ENCODE peak calls at places on chromosomes 1 and 21, in six cellular contexts. X is mesendoderm, Y is neuronal stem cell, T is GM23248, O is IMR-90, N is H9. E is an unnamed sample.

GRCh38 chr21:37463083-37463780 is 96.7 kb downstream of the DYRK1A start:
- DNase-seq in X (peak; percentile 61), Y (no peak), T (peak; percentile 79), O (peak; percentile 80), N (no peak), E (peak; percentile 37)

GRCh38 chr1:186155594-186155993 is 219.5 kb downstream of the TPR start:
- DNase-seq in X (peak; percentile 50), Y (no peak), T (peak; percentile 83), O (peak; percentile 80), N (no peak), E (peak; percentile 27)

GRCh38 chr1:109787845-109788605 is 24.3 kb upstream of the EPS8L3 start:
- DNase-seq in X (no peak), Y (no peak), T (no peak), O (no peak), N (peak; percentile 18), E (no peak)

GRCh38 chr1:203538726-203539125 is 44.8 kb downstream of the OPTC start:
- DNase-seq in X (no peak), Y (no peak), T (no peak), O (no peak), N (no peak), E (no peak)

GRCh38 chr21:41564871-41565281 is 56.9 kb upstream of the TMPRSS2 start:
- DNase-seq in X (no peak), Y (no peak), T (peak; percentile 91), O (no peak), N (no peak), E (no peak)

GRCh38 chr1:243525085-243525487 is 269.2 kb downstream of the SDCCAG8 start:
- DNase-seq in X (no peak), Y (no peak), T (peak; percentile 85), O (peak; percentile 87), N (no peak), E (no peak)

GRCh38 chr1:56295949-56296929 is 283.1 kb downstream of the PLPP3 start:
- DNase-seq in X (no peak), Y (no peak), T (no peak), O (no peak), N (no peak), E (no peak)

GRCh38 chr1:7111855-7112254 is 326.6 kb downstream of the CAMTA1 start:
- DNase-seq in X (no peak), Y (no peak), T (no peak), O (no peak), N (no peak), E (no peak)

GRCh38 chr1:91015794-91016550 is 5.9 kb downstream of the ZNF644 start:
- DNase-seq in X (no peak), Y (no peak), T (peak; percentile 24), O (peak; percentile 42), N (no peak), E (no peak)

GRCh38 chr1:163168053-163168452 is 34.7 kb downstream of the RGS5 start:
- DNase-seq in X (peak; percentile 67), Y (no peak), T (peak; percentile 97), O (peak; percentile 96), N (no peak), E (no peak)

GRCh38 chr1:214028569-214028968 is 40.8 kb downstream of the PROX1 start:
- DNase-seq in X (no peak), Y (no peak), T (no peak), O (no peak), N (no peak), E (no peak)

GRCh38 chr1:26126321-26127084 is 14.9 kb downstream of the PDIK1L start:
- DNase-seq in X (peak; percentile 48), Y (no peak), T (no peak), O (peak; percentile 26), N (no peak), E (no peak)

GRCh38 chr1:206685256-206685748 is 597 bp downstream of the MAPKAPK2 start:
- DNase-seq in X (no peak), Y (peak; percentile 36), T (peak; percentile 76), O (peak; percentile 53), N (no peak), E (peak; percentile 68)

GRCh38 chr1:66436378-66437135 is 97.4 kb upstream of the SGIP1 start:
- DNase-seq in X (peak; percentile 47), Y (no peak), T (peak; percentile 94), O (peak; percentile 80), N (no peak), E (no peak)

GRCh38 chr1:170253180-170253579 is 107.4 kb downstream of the NTMT2 start:
- DNase-seq in X (no peak), Y (no peak), T (peak; percentile 78), O (no peak), N (no peak), E (no peak)

GRCh38 chr1:225469051-225469450 is 41.2 kb upstream of the LBR start:
- DNase-seq in X (no peak), Y (no peak), T (no peak), O (no peak), N (peak; percentile 24), E (no peak)

GRCh38 chr1:214402583-214403216 is 121.7 kb downstream of the SMYD2 start:
- DNase-seq in X (no peak), Y (no peak), T (peak; percentile 52), O (peak; percentile 57), N (no peak), E (no peak)

GRCh38 chr1:2279210-2279639 is 51.1 kb downstream of the SKI start:
- DNase-seq in X (peak; percentile 100), Y (peak; percentile 91), T (peak; percentile 70), O (peak; percentile 94), N (peak; percentile 98), E (peak; percentile 91)

GRCh38 chr1:173205146-173206051 is 1.7 kb downstream of the TNFSF4 start:
- DNase-seq in X (no peak), Y (no peak), T (peak; percentile 64), O (peak; percentile 78), N (no peak), E (no peak)

GRCh38 chr1:201229771-201230635 is 39.4 kb downstream of the IGFN1 start:
- DNase-seq in X (peak; percentile 68), Y (no peak), T (peak; percentile 92), O (peak; percentile 71), N (no peak), E (no peak)

GRCh38 chr1:170659404-170660035 is 4.4 kb upstream of the PRRX1 start:
- DNase-seq in X (peak; percentile 17), Y (no peak), T (peak; percentile 58), O (no peak), N (no peak), E (no peak)

GRCh38 chr1:226738995-226739695 is at the start of gene ITPKB:
- DNase-seq in X (peak; percentile 63), Y (no peak), T (peak; percentile 72), O (peak; percentile 65), N (no peak), E (peak; percentile 48)

GRCh38 chr1:150386546-150387080 is 22.7 kb downstream of the RPRD2 start:
- DNase-seq in X (no peak), Y (no peak), T (no peak), O (no peak), N (no peak), E (no peak)

GRCh38 chr1:182756423-182756822 is 33.1 kb upstream of the NPL start:
- DNase-seq in X (no peak), Y (no peak), T (no peak), O (no peak), N (no peak), E (no peak)

GRCh38 chr21:46152939-46153258 is 2.5 kb downstream of the FTCD start:
- DNase-seq in X (no peak), Y (no peak), T (no peak), O (no peak), N (no peak), E (no peak)

GRCh38 chr1:8004803-8005573 is 21.1 kb downstream of the ERRFI1 start:
- DNase-seq in X (peak; percentile 89), Y (no peak), T (peak; percentile 97), O (peak; percentile 98), N (no peak), E (no peak)

GRCh38 chr1:147758379-147759100 is 1.9 kb downstream of the GJA5 start:
- DNase-seq in X (no peak), Y (no peak), T (no peak), O (no peak), N (no peak), E (no peak)

GRCh38 chr21:41766883-41767605 is at the start of gene RIPK4:
- DNase-seq in X (peak; percentile 80), Y (no peak), T (peak; percentile 80), O (peak; percentile 23), N (peak; percentile 89), E (peak; percentile 84)

GRCh38 chr1:94416901-94417701 is 1.1 kb upstream of the ABCD3 start:
- DNase-seq in X (peak; percentile 5), Y (no peak), T (peak; percentile 85), O (peak; percentile 89), N (no peak), E (no peak)

GRCh38 chr1:183841950-183842816 is 37.3 kb downstream of the RGL1 start:
- DNase-seq in X (no peak), Y (no peak), T (peak; percentile 96), O (peak; percentile 97), N (no peak), E (no peak)
- H3K4me2 ChIP-seq in X (no peak overlapping the region), Y (no peak overlapping the region), T (peak overlapping the region; percentile 90), O (peak overlapping the region; percentile 86), N (no peak overlapping the region), E (no peak overlapping the region)

GRCh38 chr1:46128336-46128735 is 4.1 kb downstream of the PIK3R3 start:
- DNase-seq in X (no peak), Y (no peak), T (peak; percentile 40), O (peak; percentile 38), N (no peak), E (no peak)
- H3K4me2 ChIP-seq in X (no peak overlapping the region), Y (no peak overlapping the region), T (no peak overlapping the region), O (no peak overlapping the region), N (no peak overlapping the region), E (peak overlapping the region; percentile 97)

DNA sequence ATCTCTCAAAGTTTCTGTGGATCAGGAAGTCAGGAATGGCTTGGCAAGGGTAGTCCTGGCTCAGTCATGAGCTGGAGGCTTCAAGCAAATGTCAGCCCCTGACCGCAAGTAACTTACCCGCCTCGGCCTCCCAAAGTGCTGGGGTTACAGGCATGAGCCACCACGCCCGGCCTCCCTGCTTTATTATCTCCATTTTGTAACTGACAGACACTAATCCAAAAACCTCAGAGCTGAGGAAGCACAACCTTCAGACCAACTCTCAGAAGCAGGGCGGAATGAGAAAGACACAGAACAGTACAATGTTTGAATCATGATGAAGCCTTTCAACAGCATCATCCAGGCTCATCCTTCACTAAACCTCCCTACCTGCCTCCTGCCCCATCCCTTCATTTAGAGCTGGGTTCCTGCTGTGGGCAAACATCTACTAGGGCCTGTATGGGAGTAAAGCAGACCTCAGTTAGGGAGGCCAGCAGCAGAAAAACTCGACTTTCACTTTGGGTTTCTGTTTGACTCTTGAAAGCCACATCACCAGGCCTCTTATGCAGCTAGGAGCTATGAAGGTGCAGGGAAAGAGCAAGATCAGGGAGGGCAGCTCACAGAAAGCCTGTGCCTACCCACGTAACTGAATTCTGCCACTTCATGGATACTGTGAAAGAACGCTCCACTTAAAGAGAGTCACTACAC is 84.4 kb upstream of the RAB4A start:
- DNase-seq in X (no peak), Y (no peak), T (no peak), O (no peak), N (no peak), E (no peak)
- H3K4me2 ChIP-seq in X (no peak overlapping the region), Y (no peak overlapping the region), T (no peak overlapping the region), O (no peak overlapping the region), N (no peak overlapping the region), E (no peak overlapping the region)

DNA sequence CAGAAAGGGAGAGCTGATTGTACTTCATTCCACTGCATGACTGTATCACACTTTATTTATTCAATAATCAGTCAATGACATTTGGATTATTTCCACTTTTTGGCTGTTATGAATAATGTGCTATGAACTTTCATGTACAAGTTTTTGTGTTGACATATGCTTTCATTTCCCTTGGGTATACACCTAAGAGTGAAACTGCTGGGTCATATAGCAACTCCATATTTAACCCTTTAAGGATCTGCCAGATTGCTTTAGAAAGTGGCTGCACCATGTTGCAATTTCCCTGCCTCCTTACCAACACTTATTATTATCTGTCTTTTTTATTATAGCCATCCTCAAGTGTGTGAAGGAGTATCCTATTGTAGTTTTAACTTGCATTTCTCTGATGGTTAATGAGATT is 108.8 kb upstream of the KCNK1 start:
- DNase-seq in X (no peak), Y (no peak), T (no peak), O (no peak), N (no peak), E (no peak)
- H3K4me2 ChIP-seq in X (no peak overlapping the region), Y (no peak overlapping the region), T (no peak overlapping the region), O (no peak overlapping the region), N (no peak overlapping the region), E (no peak overlapping the region)